ENCODE peak calls at places on chromosomes 12 and 14, in four cellular contexts. B, A, Q and E are unnamed samples.
A peak's percentile ranks its signal among the peaks of the same experiment; 100 is the strongest.

GRCh38 chr12:125149160-125150108 is 84.2 kb downstream of the AACS start:
- DNase-seq in B (no peak), A (no peak), Q (no peak), E (no peak)

GRCh38 chr12:1806301-1807106 is 13.9 kb upstream of the LRTM2 start:
- DNase-seq in A (no peak), B (no peak), Q (peak; percentile 28), E (peak; percentile 48)

GRCh38 chr14:51458563-51458955 is 193.2 kb upstream of the FRMD6 start:
- DNase-seq in B (no peak), A (no peak), Q (peak; percentile 76), E (no peak)

GRCh38 chr12:106581543-106582263 is 1.1 kb upstream of the RFX4 start:
- DNase-seq in B (peak; percentile 26), Q (no peak), A (no peak), E (no peak)

GRCh38 chr12:122021822-122022392 is at the start of gene BCL7A:
- DNase-seq in B (peak; percentile 59), Q (peak; percentile 46), A (no peak), E (no peak)

GRCh38 chr14:75439989-75440388 is 12.2 kb downstream of the JDP2 start:
- DNase-seq in B (no peak), Q (no peak), A (no peak), E (no peak)

GRCh38 chr12:119258149-119258548 is 76.4 kb upstream of the CCDC60 start:
- DNase-seq in B (no peak), A (peak; percentile 44), Q (no peak), E (no peak)

GRCh38 chr12:108642269-108642870 is 8.7 kb upstream of the SELPLG start:
- DNase-seq in A (no peak), Q (no peak), B (no peak), E (no peak)

GRCh38 chr14:73973497-73973896 is 23.4 kb downstream of the COQ6 start:
- DNase-seq in B (no peak), A (no peak), Q (no peak), E (no peak)

GRCh38 chr14:48243900-48244299 is 568.5 kb upstream of the MDGA2 start:
- DNase-seq in Q (no peak), B (no peak), A (no peak), E (no peak)